ENCODE peak calls at places on chromosomes 1 and 21, in eight cellular contexts. M is lung, G is putamen, K is ovary, U is amniotic stem cell, J is A549, X is RKO, Y is astrocyte. E is an unnamed sample.

GRCh38 chr1:174982971-174983689 is 16.6 kb upstream of the CACYBP start:
- DNase-seq in M (no peak), G (no peak), X (peak), K (no peak), J (peak), U (no peak), Y (no peak), E (no peak)

GRCh38 chr1:236103646-236104218 is 38.6 kb upstream of the GPR137B start:
- DNase-seq in U (no peak), X (peak), Y (peak), K (peak), J (peak), G (peak), M (peak), E (peak)

GRCh38 chr1:76177644-76178043 is 103.1 kb downstream of the ST6GALNAC3 start:
- DNase-seq in U (no peak), M (no peak), J (no peak), K (no peak), X (no peak), G (no peak), Y (no peak), E (no peak)

GRCh38 chr1:164382384-164382783 is 176.6 kb upstream of the PBX1 start:
- DNase-seq in X (no peak), Y (no peak), K (no peak), M (no peak), G (no peak), J (no peak), U (no peak), E (no peak)

GRCh38 chr21:27346041-27346448 is 379.2 kb upstream of the ADAMTS5 start:
- DNase-seq in G (no peak), M (no peak), U (peak), Y (peak), X (peak), K (no peak), J (no peak), E (no peak)

GRCh38 chr1:84913025-84913892 is 20.3 kb upstream of the LPAR3 start:
- DNase-seq in Y (peak), U (no peak), J (no peak), K (no peak), X (no peak), G (no peak), M (no peak), E (no peak)

GRCh38 chr1:1756661-1757421 is 21.4 kb downstream of the NADK start:
- DNase-seq in U (no peak), M (no peak), X (no peak), K (no peak), J (no peak), G (no peak), Y (no peak), E (no peak)

GRCh38 chr1:16172964-16173446 is 17.1 kb upstream of the EPHA2 start:
- DNase-seq in J (no peak), M (no peak), X (no peak), K (no peak), G (no peak), U (no peak), Y (peak), E (no peak)

GRCh38 chr1:39926820-39927219 is 25.1 kb upstream of the MYCL start:
- DNase-seq in K (no peak), X (no peak), G (no peak), Y (no peak), J (no peak), M (no peak), U (no peak), E (no peak)

GRCh38 chr1:218983848-218984247 is 189.8 kb upstream of the LYPLAL1 start:
- DNase-seq in K (no peak), J (no peak), M (no peak), U (no peak), X (no peak), G (no peak), Y (no peak), E (no peak)

GRCh38 chr1:20634065-20634593 is 871 bp downstream of the PINK1 start:
- DNase-seq in J (no peak), M (no peak), K (no peak), G (no peak), X (no peak), U (no peak), Y (no peak), E (peak)

GRCh38 chr1:153422450-153423068 is 6.2 kb downstream of the S100A7A start:
- DNase-seq in Y (peak), G (peak), K (peak), U (no peak), M (peak), X (peak), J (peak), E (peak)

GRCh38 chr21:37223804-37224345 is 43.3 kb downstream of the VPS26C start:
- DNase-seq in J (no peak), Y (no peak), G (no peak), K (no peak), X (no peak), M (no peak), U (no peak), E (no peak)

GRCh38 chr1:101448018-101448417 is 211.2 kb downstream of the S1PR1 start:
- DNase-seq in J (no peak), G (no peak), M (no peak), K (no peak), U (no peak), X (no peak), Y (no peak), E (no peak)

GRCh38 chr21:34020005-34020847 is 53.2 kb upstream of the MRPS6 start:
- DNase-seq in U (no peak), G (no peak), M (no peak), J (no peak), K (no peak), Y (peak), X (no peak), E (no peak)

GRCh38 chr1:225651872-225652725 is 824 bp downstream of the ENAH start:
- DNase-seq in X (no peak), M (no peak), Y (peak), K (peak), U (no peak), J (no peak), G (peak), E (no peak)

GRCh38 chr1:203660931-203661484 is 34.4 kb downstream of the ATP2B4 start:
- DNase-seq in G (no peak), X (no peak), U (no peak), Y (no peak), J (no peak), M (no peak), K (no peak), E (no peak)

GRCh38 chr21:44437696-44438431 is 17.4 kb upstream of the LRRC3 start:
- DNase-seq in M (no peak), Y (no peak), J (no peak), G (no peak), U (no peak), X (no peak), K (peak), E (no peak)

GRCh38 chr1:201488817-201489581 is 17.9 kb downstream of the CSRP1 start:
- DNase-seq in U (peak), Y (peak), G (no peak), M (peak), X (no peak), K (peak), J (peak), E (no peak)

GRCh38 chr1:88685239-88685604 is 1.1 kb downstream of the PKN2 start:
- DNase-seq in K (no peak), J (no peak), G (no peak), U (no peak), Y (no peak), M (no peak), X (no peak), E (no peak)

GRCh38 chr1:9691108-9691445 is 39.5 kb downstream of the PIK3CD start:
- DNase-seq in K (no peak), G (no peak), X (no peak), U (no peak), M (no peak), J (no peak), Y (peak), E (no peak)

GRCh38 chr1:107544285-107544684 is 403.4 kb downstream of the NTNG1 start:
- DNase-seq in X (no peak), Y (no peak), K (no peak), U (no peak), J (no peak), G (no peak), M (no peak), E (no peak)

GRCh38 chr1:96969656-96970163 is 248.1 kb downstream of the PTBP2 start:
- DNase-seq in X (no peak), U (no peak), M (no peak), G (no peak), K (no peak), Y (no peak), J (no peak), E (no peak)

GRCh38 chr1:184447651-184448185 is 60.9 kb downstream of the C1orf21 start:
- DNase-seq in X (no peak), G (no peak), Y (no peak), M (no peak), U (no peak), J (no peak), K (no peak), E (no peak)

GRCh38 chr21:37886726-37887309 is 29.4 kb downstream of the KCNJ6 start:
- DNase-seq in Y (no peak), G (no peak), J (no peak), U (no peak), X (no peak), K (no peak), M (no peak), E (no peak)

GRCh38 chr1:233412812-233413211 is 85.3 kb downstream of the MAP3K21 start:
- DNase-seq in Y (peak), X (no peak), J (no peak), K (no peak), U (no peak), G (no peak), M (no peak), E (no peak)

GRCh38 chr1:9809122-9809521 is 14.6 kb downstream of the CLSTN1 start:
- DNase-seq in G (no peak), U (no peak), M (no peak), K (no peak), J (no peak), X (no peak), Y (peak), E (no peak)

GRCh38 chr1:224582041-224582440 is 34.1 kb upstream of the CNIH3 start:
- DNase-seq in K (no peak), J (no peak), M (no peak), Y (no peak), G (no peak), U (no peak), X (no peak), E (no peak)

GRCh38 chr1:150066838-150067183 is 765 bp upstream of the VPS45 start:
- DNase-seq in X (peak), U (peak), Y (no peak), K (peak), G (no peak), M (peak), J (peak), E (peak)

GRCh38 chr1:32870615-32871363 is at the start of gene FNDC5:
- DNase-seq in X (no peak), U (no peak), G (no peak), M (no peak), Y (no peak), K (peak), J (no peak), E (no peak)

GRCh38 chr1:232416026-232416568 is 213.8 kb downstream of the SIPA1L2 start:
- DNase-seq in X (no peak), G (no peak), J (no peak), K (no peak), U (no peak), Y (no peak), M (no peak), E (no peak)

GRCh38 chr1:17719874-17720273 is 35.3 kb upstream of the ACTL8 start:
- DNase-seq in X (no peak), G (no peak), K (no peak), M (no peak), U (no peak), J (no peak), Y (peak), E (no peak)

GRCh38 chr1:30809514-30810263 is 52.1 kb upstream of the LAPTM5 start:
- DNase-seq in M (no peak), J (no peak), X (peak), U (peak), K (no peak), G (no peak), Y (peak), E (no peak)

GRCh38 chr1:82258887-82259286 is 458.2 kb downstream of the ADGRL2 start:
- DNase-seq in U (no peak), J (no peak), Y (no peak), G (no peak), M (no peak), K (no peak), X (no peak), E (no peak)

GRCh38 chr1:10253755-10254154 is 43.4 kb downstream of the KIF1B start:
- DNase-seq in M (peak), K (no peak), G (no peak), U (peak), J (peak), X (peak), Y (peak), E (no peak)

GRCh38 chr21:33424214-33424613 is 21.0 kb downstream of the IFNGR2 start:
- DNase-seq in J (no peak), Y (no peak), X (no peak), G (no peak), U (no peak), K (no peak), M (no peak), E (no peak)

GRCh38 chr1:153670257-153670858 is 435 bp downstream of the ILF2 start:
- DNase-seq in X (no peak), U (no peak), M (no peak), Y (no peak), J (no peak), K (peak), G (no peak), E (no peak)

GRCh38 chr1:27528701-27529637 is 39.0 kb upstream of the WASF2 start:
- DNase-seq in J (no peak), Y (no peak), X (no peak), G (peak), K (peak), M (no peak), U (no peak), E (no peak)

GRCh38 chr21:26743524-26743923 is 101.7 kb downstream of the ADAMTS1 start:
- DNase-seq in G (peak), J (no peak), X (no peak), Y (no peak), U (no peak), K (no peak), M (no peak), E (no peak)